ENCODE peak calls at places on chromosome 4, in four cellular contexts. S is pancreas, A is GM12892, P is EL. V is an unnamed sample.

GRCh38 chr4:182938213-182938645 is 21.0 kb upstream of the DCTD start:
- DNase-seq in S (peak), A (peak), P (peak), V (peak)

GRCh38 chr4:20687894-20688293 is 12.4 kb upstream of the PACRGL start:
- DNase-seq in S (no peak), A (no peak), P (peak), V (peak)

GRCh38 chr4:43411226-43411625 is 518.7 kb downstream of the GRXCR1 start:
- DNase-seq in S (no peak), A (no peak), P (no peak), V (no peak)

GRCh38 chr4:151644625-151645024 is 116.2 kb downstream of the GATB start:
- DNase-seq in S (no peak), A (no peak), P (peak), V (peak)

GRCh38 chr4:32488690-32489089 is 1768.5 kb downstream of the PCDH7 start:
- DNase-seq in S (no peak), A (no peak), P (no peak), V (no peak)

GRCh38 chr4:162163892-162164759 is at the start of gene FSTL5:
- DNase-seq in S (peak), A (no peak), P (peak), V (peak)

GRCh38 chr4:67436742-67437141 is 108.6 kb downstream of the CENPC start:
- DNase-seq in S (no peak), A (no peak), P (no peak), V (peak)

GRCh38 chr4:111601671-111602070 is 543.6 kb upstream of the FAM241A start:
- DNase-seq in S (no peak), A (no peak), P (no peak), V (no peak)

GRCh38 chr4:185142911-185143595 is at the start of gene SLC25A4:
- DNase-seq in S (peak), A (peak), P (peak), V (peak)

GRCh38 chr4:164383187-164384181 is 370.4 kb upstream of the SMIM31 start:
- DNase-seq in S (no peak), A (no peak), P (no peak), V (peak)

GRCh38 chr4:92328095-92328494 is 24.3 kb downstream of the GRID2 start:
- DNase-seq in S (no peak), A (no peak), P (no peak), V (peak)

GRCh38 chr4:93478805-93479204 is 349.7 kb upstream of the ATOH1 start:
- DNase-seq in S (no peak), A (no peak), P (no peak), V (no peak)

V was measured in left kidney.